ENCODE peak calls at places on chromosomes 12 and 14, in five cellular contexts. One of them, this sample, is unnamed.

GRCh38 chr14:64137657-64138290 is 156.4 kb downstream of the ESR2 start:
- DNase-seq in mucosa of descending colon: no peak
- DNase-seq in T-cell: no peak
- DNase-seq in H4: no peak
- DNase-seq in D341Med: peak
- DNase-seq in this sample: no peak

GRCh38 chr14:58297412-58297761 is 968 bp upstream of the ARID4A start:
- DNase-seq in H4: no peak
- DNase-seq in D341Med: no peak
- DNase-seq in mucosa of descending colon: no peak
- DNase-seq in T-cell: no peak
- DNase-seq in this sample: no peak

GRCh38 chr12:64160718-64161060 is 61.4 kb downstream of the KICS2 start:
- DNase-seq in T-cell: no peak
- DNase-seq in D341Med: no peak
- DNase-seq in mucosa of descending colon: no peak
- DNase-seq in H4: no peak
- DNase-seq in this sample: no peak

GRCh38 chr12:17976202-17976601 is 113.8 kb downstream of the RERGL start:
- DNase-seq in mucosa of descending colon: no peak
- DNase-seq in D341Med: peak
- DNase-seq in H4: no peak
- DNase-seq in T-cell: no peak
- DNase-seq in this sample: no peak

GRCh38 chr14:90299408-90299807 is 32.3 kb downstream of the NRDE2 start:
- DNase-seq in H4: no peak
- DNase-seq in mucosa of descending colon: no peak
- DNase-seq in T-cell: no peak
- DNase-seq in D341Med: no peak
- DNase-seq in this sample: no peak

GRCh38 chr12:100672075-100672592 is 98.7 kb downstream of the GAS2L3 start:
- DNase-seq in H4: peak
- DNase-seq in mucosa of descending colon: peak
- DNase-seq in T-cell: no peak
- DNase-seq in D341Med: peak
- DNase-seq in this sample: peak

GRCh38 chr14:90168425-90169105 is 87.8 kb upstream of the PSMC1 start:
- DNase-seq in H4: no peak
- DNase-seq in mucosa of descending colon: no peak
- DNase-seq in T-cell: no peak
- DNase-seq in D341Med: no peak
- DNase-seq in this sample: no peak

GRCh38 chr14:73888971-73889370 is 2.3 kb downstream of the ZNF410 start:
- DNase-seq in T-cell: no peak
- DNase-seq in D341Med: no peak
- DNase-seq in H4: no peak
- DNase-seq in mucosa of descending colon: no peak
- DNase-seq in this sample: no peak

GRCh38 chr14:20215196-20215595 is 8.3 kb upstream of the OR11H6 start:
- DNase-seq in mucosa of descending colon: no peak
- DNase-seq in T-cell: no peak
- DNase-seq in D341Med: no peak
- DNase-seq in H4: peak
- DNase-seq in this sample: no peak